ENCODE peak calls at places on chromosomes 5 and 9, in four cellular contexts. B is K562, Z is A549, H is H1. K is an unnamed sample.

GRCh38 chr5:121693864-121694263 is 157.8 kb upstream of the FTMT start:
- DNase-seq in B (no peak), Z (no peak), H (no peak), K (no peak)

GRCh38 chr5:123874600-123875201 is 362.7 kb downstream of the CSNK1G3 start:
- DNase-seq in B (no peak), Z (no peak), H (no peak), K (peak; percentile 26)

GRCh38 chr9:69549310-69550202 is 122.6 kb downstream of the APBA1 start:
- DNase-seq in B (peak; percentile 30), Z (peak; percentile 21), H (no peak), K (peak; percentile 45)

GRCh38 chr5:129459485-129460120 is 495 bp upstream of the ADAMTS19 start:
- DNase-seq in B (no peak), Z (no peak), H (peak; percentile 78), K (no peak)

GRCh38 chr9:129237195-129237611 is 59.1 kb upstream of the IER5L start:
- DNase-seq in B (peak; percentile 46), Z (peak; percentile 41), H (no peak), K (no peak)

GRCh38 chr5:56490971-56491468 is 257.9 kb upstream of the ANKRD55 start:
- DNase-seq in B (no peak), Z (no peak), H (no peak), K (no peak)

GRCh38 chr9:12629091-12629490 is 64.1 kb upstream of the TYRP1 start:
- DNase-seq in B (no peak), Z (no peak), H (no peak), K (no peak)

GRCh38 chr5:7606840-7607453 is 211.0 kb downstream of the ADCY2 start:
- DNase-seq in B (no peak), Z (no peak), H (no peak), K (no peak)

GRCh38 chr5:139919308-139919707 is 123.7 kb downstream of the PSD2 start:
- DNase-seq in B (no peak), Z (no peak), H (no peak), K (no peak)

GRCh38 chr5:157343842-157344790 is 78.2 kb downstream of the CYFIP2 start:
- DNase-seq in B (no peak), Z (no peak), H (no peak), K (no peak)

GRCh38 chr5:147688965-147689364 is 93.6 kb downstream of the JAKMIP2 start:
- DNase-seq in B (no peak), Z (no peak), H (no peak), K (no peak)

GRCh38 chr9:70080481-70081119 is 37.0 kb downstream of the MAMDC2 start:
- DNase-seq in B (no peak), Z (no peak), H (no peak), K (peak; percentile 3)

GRCh38 chr5:157312492-157312891 is 46.6 kb downstream of the CYFIP2 start:
- DNase-seq in B (peak; percentile 52), Z (peak; percentile 87), H (no peak), K (peak; percentile 62)

GRCh38 chr5:113089653-113090335 is 113.2 kb downstream of the DCP2 start:
- DNase-seq in B (no peak), Z (no peak), H (no peak), K (no peak)

GRCh38 chr9:75265525-75265972 is 177.2 kb downstream of the OSTF1 start:
- DNase-seq in B (peak; percentile 29), Z (peak; percentile 20), H (peak; percentile 70), K (peak; percentile 30)

DNA sequence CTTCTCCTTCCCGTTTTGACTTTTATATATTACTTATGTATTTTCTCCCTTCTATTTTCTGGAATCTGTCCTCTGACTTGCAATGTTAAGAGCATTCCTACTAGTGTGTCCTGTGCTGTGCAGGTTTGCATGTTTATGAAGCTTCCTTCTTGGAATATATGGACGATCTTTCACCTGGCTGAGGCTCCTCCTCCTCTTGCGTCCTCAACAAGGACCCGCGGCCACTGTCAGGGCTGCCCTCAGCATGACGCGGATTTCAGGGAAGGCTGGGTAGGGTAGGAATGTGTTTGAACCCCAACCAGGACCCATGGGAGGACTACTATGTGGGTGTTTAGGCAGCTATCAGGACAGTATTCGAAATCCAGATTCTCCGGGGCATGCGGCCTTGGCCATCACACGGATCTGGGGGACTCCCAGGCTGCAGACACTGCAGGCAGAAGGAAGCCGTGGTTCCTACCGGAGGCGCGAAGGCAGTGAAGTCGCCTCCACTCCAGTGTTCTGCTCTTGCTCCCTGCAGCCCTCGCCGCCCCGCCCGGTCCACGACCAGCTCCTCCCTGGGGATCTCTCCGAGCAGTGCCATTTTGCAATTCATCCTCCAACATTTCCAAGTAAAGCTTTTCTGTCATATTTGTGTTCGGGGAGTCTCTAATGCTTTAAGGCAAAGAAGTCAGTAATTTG is 37.0 kb upstream of the OSMR start:
- DNase-seq in B (no peak), Z (no peak), H (no peak), K (no peak)
- TF ChIP-seq RNF2 in B (no peak), Z (no peak), H (no peak), K (no peak)

DNA sequence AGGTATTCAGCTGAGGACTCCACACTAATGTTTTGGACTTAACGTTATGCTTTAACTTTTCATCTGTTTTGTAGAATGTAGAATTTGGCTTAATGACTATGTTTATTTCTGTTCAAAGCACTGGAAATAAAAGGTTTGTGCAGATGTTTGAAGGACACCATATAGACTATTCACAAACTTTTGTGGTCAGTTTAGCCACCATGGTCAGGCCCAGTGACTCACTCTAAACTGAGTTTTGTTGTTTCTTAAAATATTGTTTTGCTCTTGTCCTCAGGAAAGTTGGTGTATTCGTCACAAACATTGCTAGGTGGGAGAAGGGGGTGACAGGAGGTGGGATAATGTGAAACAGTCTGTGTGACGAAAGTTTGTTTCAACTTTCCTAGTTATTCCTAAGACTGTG is 35.0 kb upstream of the LIFR start:
- DNase-seq in B (no peak), Z (no peak), H (no peak), K (no peak)
- TF ChIP-seq RNF2 in B (no peak), Z (no peak), H (no peak), K (no peak)

GRCh38 chr5:65247594-65247993 is 234.1 kb downstream of the ADAMTS6 start:
- DNase-seq in B (no peak), Z (no peak), H (no peak), K (no peak)
- TF ChIP-seq RNF2 in B (no peak), Z (no peak), H (no peak), K (no peak)

GRCh38 chr5:4730279-4730678 is 409.9 kb upstream of the ADAMTS16 start:
- DNase-seq in B (no peak), Z (no peak), H (no peak), K (no peak)
- TF ChIP-seq RNF2 in B (no peak), Z (no peak), H (no peak), K (no peak)

DNA sequence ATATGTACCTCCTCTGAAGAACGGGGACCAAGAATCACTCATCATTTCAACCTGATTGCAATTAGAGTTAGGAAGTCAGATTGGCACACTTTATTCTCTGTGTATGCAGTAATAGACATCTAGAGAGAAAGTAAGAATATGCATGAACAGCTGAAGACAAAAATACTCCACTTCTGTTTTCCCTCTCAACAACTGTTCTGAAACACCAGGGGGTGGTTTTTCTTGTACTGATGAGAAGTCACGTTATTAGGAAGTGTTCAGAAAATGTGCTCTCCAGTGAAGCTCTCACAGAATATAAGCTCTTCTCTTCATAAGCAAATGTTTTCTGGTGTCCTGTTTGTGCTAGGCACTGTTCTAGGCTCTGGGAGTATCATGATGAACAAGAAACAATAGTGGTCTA is 531.7 kb upstream of the C9orf72 start:
- DNase-seq in B (no peak), Z (no peak), H (no peak), K (no peak)
- TF ChIP-seq RNF2 in B (no peak), Z (no peak), H (no peak), K (no peak)

K was measured in HepG2.